ENCODE peak calls at places on chromosomes 13 and 19, in five cellular contexts. A, B, P, Q and K are unnamed samples.
A peak's percentile ranks its signal among the peaks of the same experiment; 100 is the strongest.

GRCh38 chr19:16867211-16867610 is 21.6 kb upstream of the F2RL3 start:
- DNase-seq in A (no peak), B (no peak), P (no peak), Q (no peak), K (no peak)

GRCh38 chr13:51324714-51325440 is 14.6 kb upstream of the SERPINE3 start:
- DNase-seq in A (no peak), B (no peak), P (no peak), Q (no peak), K (no peak)

GRCh38 chr19:48741222-48741999 is 1.0 kb upstream of the RASIP1 start:
- DNase-seq in A (no peak), B (no peak), P (peak; percentile 32), Q (peak; percentile 76), K (no peak)

GRCh38 chr13:73991384-73991783 is 142.8 kb downstream of the KLF12 start:
- DNase-seq in A (no peak), B (no peak), P (no peak), Q (no peak), K (no peak)

GRCh38 chr13:31209172-31209818 is 9.5 kb downstream of the B3GLCT start:
- DNase-seq in A (peak; percentile 51), B (peak; percentile 36), P (peak; percentile 79), Q (peak; percentile 77), K (peak; percentile 48)

GRCh38 chr13:89925107-89925506 is 1422.4 kb upstream of the MIR17HG start:
- DNase-seq in A (peak; percentile 1), B (peak; percentile 2), P (peak; percentile 58), Q (no peak), K (peak; percentile 37)

GRCh38 chr13:99542788-99543406 is 41.6 kb downstream of the TM9SF2 start:
- DNase-seq in A (no peak), B (no peak), P (no peak), Q (no peak), K (no peak)

GRCh38 chr13:93765811-93766210 is 539.2 kb downstream of the GPC6 start:
- DNase-seq in A (peak; percentile 8), B (no peak), P (no peak), Q (no peak), K (no peak)

GRCh38 chr19:48750351-48750750 is 2.1 kb downstream of the FUT1 start:
- DNase-seq in A (no peak), B (no peak), P (no peak), Q (no peak), K (no peak)

GRCh38 chr13:32153056-32153455 is 121.5 kb downstream of the FRY start:
- DNase-seq in A (peak; percentile 88), B (peak; percentile 88), P (no peak), Q (no peak), K (peak; percentile 93)

GRCh38 chr13:32048816-32049215 is 17.2 kb downstream of the FRY start:
- DNase-seq in A (no peak), B (no peak), P (no peak), Q (no peak), K (peak; percentile 17)

GRCh38 chr19:39926170-39926755 is 8.2 kb downstream of the FCGBP start:
- DNase-seq in A (no peak), B (no peak), P (no peak), Q (no peak), K (no peak)

GRCh38 chr13:45468676-45469075 is 3.9 kb downstream of the COG3 start:
- DNase-seq in A (no peak), B (no peak), P (no peak), Q (no peak), K (no peak)

GRCh38 chr19:10916602-10917001 is 11.8 kb downstream of the YIPF2 start:
- DNase-seq in A (no peak), B (no peak), P (no peak), Q (no peak), K (no peak)
- H3K4me3 ChIP-seq in A (no peak overlapping the region), B (no peak overlapping the region), P (no peak overlapping the region), Q (no peak overlapping the region), K (no peak overlapping the region)

GRCh38 chr13:112967666-112968379 is 1.2 kb upstream of the MCF2L start:
- DNase-seq in A (no peak), B (no peak), P (no peak), Q (peak; percentile 15), K (no peak)

GRCh38 chr13:112969692-112970338 is 801 bp downstream of the MCF2L start:
- DNase-seq in A (no peak), B (no peak), P (no peak), Q (peak; percentile 8), K (no peak)

GRCh38 chr13:112966776-112967175 is 2.2 kb upstream of the MCF2L start:
- DNase-seq in A (no peak), B (no peak), P (no peak), Q (peak; percentile 17), K (no peak)

GRCh38 chr13:112968910-112969691 is at the start of gene MCF2L:
- DNase-seq in A (peak; percentile 23), B (peak; percentile 31), P (peak; percentile 56), Q (peak; percentile 53), K (peak; percentile 37)

GRCh38 chr13:112968380-112968909 is 569 bp upstream of the MCF2L start:
- DNase-seq in A (no peak), B (no peak), P (peak; percentile 39), Q (peak; percentile 42), K (no peak)
- TF ChIP-seq CTCF in A (no peak), B (no peak), P (no peak), Q (no peak), K (no peak)

GRCh38 chr19:49907745-49908446 is 11.2 kb upstream of the IL4I1 start:
- DNase-seq in A (no peak), B (no peak), P (no peak), Q (no peak), K (no peak)
- H3K4me3 ChIP-seq in A (no peak overlapping the region), B (no peak overlapping the region), P (no peak overlapping the region), Q (no peak overlapping the region), K (no peak overlapping the region)

GRCh38 chr13:76886292-76887061 is at the start of gene KCTD12:
- DNase-seq in A (peak; percentile 84), B (peak; percentile 73), P (peak; percentile 95), Q (peak; percentile 93), K (peak; percentile 78)
- TF ChIP-seq CTCF in A (peak; percentile 29), B (peak; percentile 41), P (peak; percentile 36), Q (peak; percentile 42), K (no peak)

GRCh38 chr19:10408511-10409291 is 5.4 kb upstream of the CDC37 start:
- DNase-seq in A (no peak), B (no peak), P (no peak), Q (peak; percentile 65), K (no peak)
- H3K4me3 ChIP-seq in A (no peak overlapping the region), B (no peak overlapping the region), P (no peak overlapping the region), Q (no peak overlapping the region), K (no peak overlapping the region)

GRCh38 chr13:22874839-22875238 is 305.9 kb upstream of the SGCG start:
- DNase-seq in A (no peak), B (no peak), P (no peak), Q (no peak), K (no peak)
- TF ChIP-seq CTCF in A (no peak), B (no peak), P (no peak), Q (no peak), K (no peak)